ENCODE peak calls at places on chromosomes 11 and 22, in four cellular contexts. One of them, this sample, is unnamed.

GRCh38 chr11:27977527-27977926 is 130.4 kb downstream of the KIF18A start:
- DNase-seq in anterior cingulate cortex: no peak
- DNase-seq in stimulated activated CD8-positive, alpha-beta memory T cell treated with anti-CD3 and anti-CD28 coated beads, Interleukin-2, amount 100 ng/mL, for 1 hour: no peak
- DNase-seq in sciatic nerve: no peak
- DNase-seq in this sample: no peak

GRCh38 chr11:8956860-8957259 is 7.4 kb downstream of the TMEM9B start:
- DNase-seq in stimulated activated CD8-positive, alpha-beta memory T cell treated with anti-CD3 and anti-CD28 coated beads, Interleukin-2, amount 100 ng/mL, for 1 hour: no peak
- DNase-seq in sciatic nerve: no peak
- DNase-seq in anterior cingulate cortex: no peak
- DNase-seq in this sample: no peak

GRCh38 chr11:13316528-13316961 is 39.0 kb downstream of the BMAL1 start:
- DNase-seq in sciatic nerve: no peak
- DNase-seq in stimulated activated CD8-positive, alpha-beta memory T cell treated with anti-CD3 and anti-CD28 coated beads, Interleukin-2, amount 100 ng/mL, for 1 hour: no peak
- DNase-seq in anterior cingulate cortex: no peak
- DNase-seq in this sample: no peak

GRCh38 chr11:86941077-86941870 is 13.9 kb downstream of the FZD4 start:
- DNase-seq in sciatic nerve: no peak
- DNase-seq in stimulated activated CD8-positive, alpha-beta memory T cell treated with anti-CD3 and anti-CD28 coated beads, Interleukin-2, amount 100 ng/mL, for 1 hour: no peak
- DNase-seq in anterior cingulate cortex: no peak
- DNase-seq in this sample: no peak

GRCh38 chr22:39297490-39298193 is 21.8 kb downstream of the RPL3 start:
- DNase-seq in anterior cingulate cortex: no peak
- DNase-seq in sciatic nerve: no peak
- DNase-seq in stimulated activated CD8-positive, alpha-beta memory T cell treated with anti-CD3 and anti-CD28 coated beads, Interleukin-2, amount 100 ng/mL, for 1 hour: no peak
- DNase-seq in this sample: no peak

GRCh38 chr11:116553482-116553881 is 219.3 kb downstream of the BUD13 start:
- DNase-seq in stimulated activated CD8-positive, alpha-beta memory T cell treated with anti-CD3 and anti-CD28 coated beads, Interleukin-2, amount 100 ng/mL, for 1 hour: no peak
- DNase-seq in sciatic nerve: no peak
- DNase-seq in anterior cingulate cortex: no peak
- DNase-seq in this sample: no peak

GRCh38 chr22:32574957-32575893 is 100.6 kb downstream of the FBXO7 start:
- DNase-seq in stimulated activated CD8-positive, alpha-beta memory T cell treated with anti-CD3 and anti-CD28 coated beads, Interleukin-2, amount 100 ng/mL, for 1 hour: no peak
- DNase-seq in anterior cingulate cortex: no peak
- DNase-seq in sciatic nerve: no peak
- DNase-seq in this sample: peak; percentile 24

GRCh38 chr22:28988455-28988854 is 73.2 kb downstream of the C22orf31 start:
- DNase-seq in stimulated activated CD8-positive, alpha-beta memory T cell treated with anti-CD3 and anti-CD28 coated beads, Interleukin-2, amount 100 ng/mL, for 1 hour: no peak
- DNase-seq in sciatic nerve: no peak
- DNase-seq in anterior cingulate cortex: no peak
- DNase-seq in this sample: no peak

GRCh38 chr22:29727248-29727551 is 7.4 kb downstream of the CABP7 start:
- DNase-seq in anterior cingulate cortex: no peak
- DNase-seq in sciatic nerve: peak; percentile 70
- DNase-seq in stimulated activated CD8-positive, alpha-beta memory T cell treated with anti-CD3 and anti-CD28 coated beads, Interleukin-2, amount 100 ng/mL, for 1 hour: no peak
- DNase-seq in this sample: no peak

GRCh38 chr22:41709341-41709740 is 10.0 kb downstream of the MEI1 start:
- DNase-seq in anterior cingulate cortex: no peak
- DNase-seq in sciatic nerve: no peak
- DNase-seq in stimulated activated CD8-positive, alpha-beta memory T cell treated with anti-CD3 and anti-CD28 coated beads, Interleukin-2, amount 100 ng/mL, for 1 hour: no peak
- DNase-seq in this sample: no peak

GRCh38 chr22:46815132-46815531 is 52.7 kb downstream of the TBC1D22A start:
- DNase-seq in anterior cingulate cortex: no peak
- DNase-seq in stimulated activated CD8-positive, alpha-beta memory T cell treated with anti-CD3 and anti-CD28 coated beads, Interleukin-2, amount 100 ng/mL, for 1 hour: no peak
- DNase-seq in sciatic nerve: no peak
- DNase-seq in this sample: no peak

GRCh38 chr11:6588018-6588417 is 15.4 kb downstream of the RRP8 start:
- DNase-seq in sciatic nerve: no peak
- DNase-seq in stimulated activated CD8-positive, alpha-beta memory T cell treated with anti-CD3 and anti-CD28 coated beads, Interleukin-2, amount 100 ng/mL, for 1 hour: no peak
- DNase-seq in anterior cingulate cortex: no peak
- DNase-seq in this sample: no peak

This sample was measured in NCI-H187.